ENCODE peak calls at places on chromosome 18, in six cellular contexts. A is PC-3, G is transverse colon, L is A549, M is upper lobe of right lung, V is endodermal cell. U is an unnamed sample.

GRCh38 chr18:11089931-11090715 is 59.2 kb downstream of the PIEZO2 start:
- DNase-seq in A (no peak), G (no peak), L (no peak), M (no peak), V (no peak), U (no peak)

GRCh38 chr18:70522183-70522582 is 233.3 kb downstream of the SOCS6 start:
- DNase-seq in A (no peak), G (no peak), L (no peak), M (no peak), V (no peak), U (no peak)

GRCh38 chr18:22466608-22467390 is 49.1 kb upstream of the CTAGE1 start:
- DNase-seq in A (peak), G (no peak), L (peak), M (no peak), V (no peak), U (no peak)

GRCh38 chr18:76451475-76452331 is 43.3 kb downstream of the ZNF516 start:
- DNase-seq in A (no peak), G (no peak), L (no peak), M (no peak), V (peak), U (no peak)

GRCh38 chr18:70693196-70693595 is 404.4 kb downstream of the SOCS6 start:
- DNase-seq in A (no peak), G (no peak), L (no peak), M (no peak), V (peak), U (no peak)

GRCh38 chr18:42414756-42415454 is 459.9 kb downstream of the PIK3C3 start:
- DNase-seq in A (no peak), G (no peak), L (peak), M (no peak), V (no peak), U (no peak)

GRCh38 chr18:62957885-62958472 is 242.6 kb downstream of the PHLPP1 start:
- DNase-seq in A (peak), G (peak), L (peak), M (no peak), V (peak), U (peak)

GRCh38 chr18:56565059-56565458 is 73.3 kb downstream of the TXNL1 start:
- DNase-seq in A (no peak), G (no peak), L (no peak), M (no peak), V (no peak), U (no peak)

GRCh38 chr18:77403969-77404535 is 154.4 kb downstream of the GALR1 start:
- DNase-seq in A (no peak), G (no peak), L (no peak), M (no peak), V (no peak), U (no peak)

GRCh38 chr18:28357785-28358401 is 181.0 kb upstream of the CDH2 start:
- DNase-seq in A (peak), G (no peak), L (peak), M (no peak), V (peak), U (no peak)
- TF ChIP-seq CTCF in A (peak), G (peak), L (no peak), M (no peak), V (peak), U (no peak)

GRCh38 chr18:65227970-65228369 is 522.8 kb upstream of the CDH7 start:
- DNase-seq in A (peak), G (no peak), L (no peak), M (no peak), V (peak), U (no peak)
- TF ChIP-seq CTCF in A (peak), G (no peak), L (no peak), M (no peak), V (peak), U (no peak)

DNA sequence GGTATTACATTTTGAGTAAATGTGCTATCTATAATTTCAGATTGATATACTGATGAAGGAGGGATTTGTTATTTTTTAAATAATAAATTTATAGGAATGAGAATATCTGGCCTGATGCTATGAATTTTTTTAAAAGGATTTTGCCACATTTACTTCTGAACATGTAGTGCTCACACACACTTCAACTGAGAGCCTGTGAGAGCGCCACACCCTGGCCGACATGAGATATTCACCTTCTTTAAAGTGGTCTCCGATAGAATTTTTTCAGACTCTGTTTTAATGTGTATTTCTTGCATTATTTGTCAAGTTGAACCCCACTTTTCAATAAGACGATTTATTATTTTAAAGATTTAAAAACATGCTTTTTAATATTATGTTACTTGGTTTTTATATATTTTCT is 813.3 kb downstream of the DCC start:
- DNase-seq in A (peak), G (peak), L (peak), M (no peak), V (peak), U (no peak)
- TF ChIP-seq CTCF in A (peak), G (no peak), L (peak), M (peak), V (peak), U (no peak)

GRCh38 chr18:47997338-47997780 is 66.9 kb upstream of the SMAD2 start:
- DNase-seq in A (no peak), G (no peak), L (peak), M (no peak), V (peak), U (no peak)
- TF ChIP-seq CTCF in A (peak), G (no peak), L (peak), M (peak), V (peak), U (peak)